ENCODE peak calls at places on chromosome 7, in eight cellular contexts. K is prostate gland, P is upper lobe of right lung, W is HAP-1, H is neural progenitor cell, C is mesendoderm, L is K562, B is endodermal cell. X is an unnamed sample. For H3K27me3 and H3K36me3, the result is how much of the 10 kb centered on the place peaks cover.

GRCh38 chr7:40829201-40829600 is 694.4 kb downstream of the SUGCT start:
- DNase-seq in H (no peak), P (no peak), L (no peak), B (no peak), C (no peak), K (no peak), W (no peak), X (no peak)

GRCh38 chr7:30285531-30286284 is 1.3 kb downstream of the ZNRF2 start:
- DNase-seq in C (peak), W (peak), H (peak), K (peak), L (peak), B (peak), P (peak), X (no peak)

GRCh38 chr7:93889261-93889660 is 1.3 kb downstream of the TFPI2 start:
- DNase-seq in L (no peak), H (no peak), K (no peak), B (no peak), C (no peak), P (no peak), W (no peak), X (no peak)

GRCh38 chr7:133976140-133976539 is 151.0 kb upstream of the LRGUK start:
- DNase-seq in B (no peak), K (no peak), P (no peak), H (no peak), L (no peak), C (peak), W (no peak), X (no peak)

GRCh38 chr7:45910855-45911254 is 10.2 kb downstream of the IGFBP3 start:
- DNase-seq in H (no peak), W (no peak), K (no peak), C (no peak), B (no peak), L (no peak), P (no peak), X (no peak)

GRCh38 chr7:30142710-30143109 is 7.9 kb downstream of the MTURN start:
- DNase-seq in L (no peak), W (peak), B (no peak), H (no peak), C (no peak), P (peak), K (no peak), X (no peak)

GRCh38 chr7:71618281-71618680 is 486.3 kb downstream of the GALNT17 start:
- DNase-seq in B (no peak), C (no peak), W (no peak), P (no peak), K (no peak), L (no peak), H (no peak), X (no peak)

GRCh38 chr7:25952277-25953057 is 199.5 kb upstream of the NFE2L3 start:
- DNase-seq in L (no peak), K (no peak), W (no peak), B (peak), P (no peak), H (no peak), C (peak), X (peak)

GRCh38 chr7:149789101-149789500 is 15.7 kb upstream of the ZNF467 start:
- DNase-seq in B (no peak), W (no peak), C (no peak), L (no peak), K (no peak), H (no peak), P (no peak), X (no peak)
- H3K27me3 ChIP-seq in B (under half), W (under half), C (under half), L (under half), K (under half), H (half or more), P (under half), X (under half)

GRCh38 chr7:149493366-149493765 is 4.2 kb downstream of the ZNF746 start:
- DNase-seq in C (no peak), B (no peak), K (no peak), L (no peak), W (no peak), H (no peak), P (no peak), X (no peak)

GRCh38 chr7:149496642-149497391 is 792 bp downstream of the ZNF746 start:
- DNase-seq in K (peak), H (peak), W (peak), L (peak), B (peak), C (peak), P (peak), X (peak)

GRCh38 chr7:149494738-149495368 is 2.8 kb downstream of the ZNF746 start:
- DNase-seq in C (no peak), B (no peak), K (no peak), W (no peak), L (peak), H (no peak), P (no peak), X (no peak)

GRCh38 chr7:149497467-149498261 is at the start of gene ZNF746:
- DNase-seq in P (peak), B (peak), C (peak), W (peak), L (peak), H (peak), K (peak), X (peak)

GRCh38 chr7:149495785-149496641 is 1.6 kb downstream of the ZNF746 start:
- DNase-seq in P (no peak), H (no peak), K (peak), L (peak), W (peak), B (no peak), C (no peak), X (no peak)
- H3K4me3 ChIP-seq in P (peak), H (peak), K (peak), L (peak), W (peak), B (peak), C (no peak), X (no peak)

GRCh38 chr7:149179241-149179640 is 16.1 kb upstream of the ZNF282 start:
- DNase-seq in W (no peak), L (no peak), H (no peak), K (no peak), P (no peak), B (no peak), C (no peak), X (no peak)
- H3K36me3 ChIP-seq in W (half or more), L (half or more), H (under half), K (under half), P (half or more), B (half or more), C (under half), X (half or more)

GRCh38 chr7:27143950-27144798 is 693 bp upstream of the HOXA5 start:
- DNase-seq in C (no peak), L (no peak), B (no peak), W (no peak), K (no peak), P (no peak), H (no peak), X (no peak)

GRCh38 chr7:27141591-27142561 is 1.6 kb downstream of the HOXA5 start:
- DNase-seq in C (peak), L (no peak), P (no peak), H (peak), K (no peak), W (no peak), B (peak), X (peak)

GRCh38 chr7:27142562-27143021 is 889 bp downstream of the HOXA5 start:
- DNase-seq in K (no peak), B (peak), H (no peak), L (no peak), P (no peak), C (no peak), W (no peak), X (no peak)

GRCh38 chr7:27144799-27145166 is 1.3 kb upstream of the HOXA5 start:
- DNase-seq in H (no peak), C (no peak), P (no peak), W (no peak), L (no peak), B (peak), K (no peak), X (peak)

GRCh38 chr7:27143022-27143949 is at the start of gene HOXA5:
- DNase-seq in L (no peak), K (peak), W (no peak), P (peak), C (peak), B (peak), H (peak), X (peak)
- H3K27me3 ChIP-seq in L (under half), K (under half), W (under half), P (under half), C (half or more), B (half or more), H (half or more), X (half or more)

GRCh38 chr7:144408116-144408515 is 4.6 kb upstream of the NOBOX start:
- DNase-seq in W (no peak), L (no peak), C (no peak), P (no peak), H (no peak), B (no peak), K (no peak), X (no peak)
- H3K4me3 ChIP-seq in W (no peak), L (no peak), C (no peak), P (no peak), H (no peak), B (no peak), K (no peak), X (no peak)

DNA sequence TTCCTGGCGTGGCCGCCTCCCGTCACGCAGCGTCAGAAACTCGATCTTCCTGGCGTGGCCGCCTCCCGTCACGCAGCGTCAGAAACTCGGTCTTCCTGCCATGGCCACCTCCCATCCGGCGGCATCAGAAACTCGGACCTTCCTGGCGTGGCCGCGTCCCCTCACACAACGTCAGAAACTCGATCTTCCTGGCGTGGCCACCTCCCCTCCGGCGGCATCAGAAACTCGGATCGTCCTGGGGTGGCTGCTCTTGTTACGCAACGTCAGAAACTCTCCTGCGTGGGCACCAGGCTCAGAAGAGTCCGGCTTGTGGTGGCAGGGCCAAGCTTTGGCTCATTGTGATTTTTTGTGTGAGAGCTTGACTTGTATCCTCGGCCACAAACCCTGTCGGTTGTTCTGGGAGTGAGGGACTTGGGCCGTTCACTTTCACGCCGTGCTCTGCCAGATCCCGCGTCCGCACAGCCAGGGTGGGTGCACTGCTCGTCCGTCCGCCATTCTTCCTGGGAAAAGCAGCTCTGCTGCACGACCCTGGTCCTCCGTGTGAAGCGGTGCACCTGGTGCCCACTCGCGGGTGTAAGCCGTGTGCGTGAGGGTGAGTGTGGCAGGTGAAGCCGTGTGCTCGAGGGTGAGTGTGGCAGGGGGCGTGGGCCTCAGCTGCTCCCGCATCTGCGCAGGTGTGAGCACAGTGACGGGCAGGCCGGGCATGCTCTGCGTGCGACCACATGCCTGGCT is 49.4 kb upstream of the SUN1 start:
- DNase-seq in P (no peak), W (no peak), C (no peak), L (no peak), B (no peak), H (no peak), K (no peak), X (peak)
- H3K36me3 ChIP-seq in P (under half), W (half or more), C (under half), L (half or more), B (under half), H (under half), K (under half), X (under half)

X was measured in H7.